ENCODE peak calls at places on chromosomes 1 and 21, in ten cellular contexts. Z, P, I, C, Y, A, Q, D, B and W are unnamed samples.

GRCh38 chr1:39499668-39500067 is 8.2 kb downstream of the BMP8A start:
- DNase-seq in Z (peak; percentile 81), P (no peak), I (no peak), C (peak; percentile 69), Y (no peak), A (no peak), Q (no peak), D (peak; percentile 46), B (peak; percentile 43), W (no peak)

GRCh38 chr1:197471248-197472035 is 203.4 kb downstream of the CRB1 start:
- DNase-seq in Z (peak; percentile 77), P (peak; percentile 47), I (no peak), C (peak; percentile 50), Y (no peak), A (no peak), Q (no peak), D (no peak), B (no peak), W (peak; percentile 6)

GRCh38 chr1:2340918-2341254 is 50.5 kb downstream of the MORN1 start:
- DNase-seq in Z (no peak), P (no peak), I (no peak), C (no peak), Y (no peak), A (no peak), Q (no peak), D (peak; percentile 6), B (no peak), W (no peak)

GRCh38 chr1:1483714-1484113 is 12.1 kb downstream of the ATAD3B start:
- DNase-seq in Z (no peak), P (no peak), I (no peak), C (no peak), Y (no peak), A (no peak), Q (no peak), D (no peak), B (no peak), W (no peak)

GRCh38 chr1:232221790-232222499 is 408.0 kb downstream of the SIPA1L2 start:
- DNase-seq in Z (no peak), P (no peak), I (no peak), C (no peak), Y (no peak), A (peak; percentile 10), Q (no peak), D (no peak), B (no peak), W (peak; percentile 23)

GRCh38 chr1:7493711-7494110 is 277.4 kb upstream of the VAMP3 start:
- DNase-seq in Z (no peak), P (no peak), I (no peak), C (no peak), Y (no peak), A (no peak), Q (no peak), D (no peak), B (no peak), W (no peak)

GRCh38 chr1:204583909-204584632 is 67.9 kb downstream of the MDM4 start:
- DNase-seq in Z (peak; percentile 79), P (no peak), I (no peak), C (no peak), Y (no peak), A (no peak), Q (no peak), D (peak; percentile 72), B (no peak), W (no peak)

GRCh38 chr21:43345746-43346409 is 81.1 kb downstream of the SIK1 start:
- DNase-seq in Z (no peak), P (no peak), I (no peak), C (no peak), Y (no peak), A (no peak), Q (peak; percentile 44), D (no peak), B (no peak), W (no peak)

GRCh38 chr1:8217011-8217711 is 100.8 kb upstream of the SLC45A1 start:
- DNase-seq in Z (peak; percentile 40), P (peak; percentile 75), I (no peak), C (peak; percentile 77), Y (peak; percentile 15), A (no peak), Q (no peak), D (peak; percentile 51), B (peak; percentile 41), W (no peak)

GRCh38 chr1:154519661-154520060 is 17.4 kb upstream of the SHE start:
- DNase-seq in Z (no peak), P (no peak), I (no peak), C (no peak), Y (no peak), A (no peak), Q (no peak), D (no peak), B (no peak), W (no peak)

GRCh38 chr1:180953291-180953747 is 40.6 kb downstream of the KIAA1614 start:
- DNase-seq in Z (no peak), P (peak; percentile 26), I (no peak), C (no peak), Y (no peak), A (no peak), Q (no peak), D (no peak), B (no peak), W (no peak)

GRCh38 chr1:168637350-168637991 is 61.1 kb downstream of the XCL1 start:
- DNase-seq in Z (peak; percentile 21), P (peak; percentile 86), I (peak; percentile 10), C (no peak), Y (no peak), A (no peak), Q (no peak), D (no peak), B (no peak), W (no peak)

GRCh38 chr1:77866296-77866695 is 22.1 kb upstream of the NEXN start:
- DNase-seq in Z (no peak), P (peak; percentile 8), I (no peak), C (no peak), Y (no peak), A (no peak), Q (no peak), D (no peak), B (no peak), W (no peak)

DNA sequence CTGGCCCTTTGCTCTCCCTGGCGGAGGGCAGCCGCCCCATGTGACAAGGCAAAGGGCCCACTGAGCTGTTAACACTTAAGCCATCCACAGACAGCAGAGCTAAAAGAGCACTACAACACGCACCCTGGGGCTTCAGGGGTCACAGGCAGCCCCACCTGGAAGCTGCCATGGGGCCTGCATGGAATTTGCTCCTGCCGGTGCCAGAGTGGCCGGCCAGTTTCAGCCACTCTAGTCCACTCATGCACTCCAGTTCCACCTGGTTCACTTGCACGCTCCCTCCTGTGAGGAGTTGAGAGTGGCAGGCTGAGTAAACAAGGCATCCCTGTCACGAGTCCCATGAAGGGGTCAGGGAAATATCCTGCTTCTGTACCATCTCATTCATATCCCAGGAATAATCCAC is 55.3 kb downstream of the RIMS3 start:
- DNase-seq in Z (no peak), P (no peak), I (no peak), C (no peak), Y (no peak), A (no peak), Q (no peak), D (no peak), B (no peak), W (no peak)
- TF ChIP-seq CTCF in Z (no peak), P (no peak), I (no peak), C (no peak), Y (no peak), A (no peak), Q (no peak), D (no peak), B (no peak), W (no peak)

GRCh38 chr1:161218301-161219077 is 3.4 kb downstream of the FCER1G start:
- DNase-seq in Z (no peak), P (no peak), I (no peak), C (no peak), Y (no peak), A (no peak), Q (no peak), D (no peak), B (no peak), W (no peak)
- H3K4me3 ChIP-seq in Z (no peak overlapping the region), P (peak overlapping the region; percentile 13), I (no peak overlapping the region), C (no peak overlapping the region), Y (peak overlapping the region; percentile 20), A (no peak overlapping the region), Q (no peak overlapping the region), D (no peak overlapping the region), B (no peak overlapping the region), W (no peak overlapping the region)

DNA sequence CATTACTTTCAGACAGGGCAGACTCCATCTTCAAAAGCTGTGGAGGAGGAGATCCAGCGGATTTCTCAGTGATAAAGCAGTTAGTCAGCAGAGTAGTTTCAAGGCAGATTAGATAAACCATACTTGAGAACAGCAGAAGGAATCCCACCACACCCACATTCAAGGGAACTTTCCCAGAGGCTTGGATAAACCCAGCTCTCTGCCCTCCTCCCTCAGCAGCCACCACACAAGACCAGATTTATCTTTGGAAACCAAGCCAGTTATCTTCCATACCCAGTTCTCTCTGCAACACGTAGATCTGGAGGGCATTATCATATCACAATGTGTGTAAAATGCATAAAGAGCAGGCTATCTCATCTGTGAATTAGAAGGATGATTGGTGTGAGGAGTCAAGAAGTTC is 40.2 kb downstream of the GFI1 start:
- DNase-seq in Z (no peak), P (no peak), I (peak; percentile 13), C (no peak), Y (no peak), A (no peak), Q (peak; percentile 23), D (no peak), B (no peak), W (no peak)
- TF ChIP-seq CTCF in Z (no peak), P (no peak), I (no peak), C (no peak), Y (no peak), A (no peak), Q (no peak), D (no peak), B (no peak), W (no peak)

GRCh38 chr1:75796376-75797272 is at the start of gene MSH4:
- DNase-seq in Z (peak; percentile 49), P (peak; percentile 21), I (no peak), C (peak; percentile 35), Y (no peak), A (no peak), Q (no peak), D (no peak), B (no peak), W (no peak)

GRCh38 chr1:75794382-75794781 is 2.3 kb upstream of the MSH4 start:
- DNase-seq in Z (no peak), P (no peak), I (no peak), C (no peak), Y (no peak), A (no peak), Q (no peak), D (no peak), B (no peak), W (no peak)

GRCh38 chr1:75795703-75796193 is 934 bp upstream of the MSH4 start:
- DNase-seq in Z (no peak), P (no peak), I (no peak), C (no peak), Y (no peak), A (no peak), Q (no peak), D (no peak), B (no peak), W (no peak)

GRCh38 chr1:75791022-75791421 is 5.0 kb downstream of the RABGGTB start:
- DNase-seq in Z (no peak), P (no peak), I (no peak), C (no peak), Y (no peak), A (no peak), Q (no peak), D (no peak), B (no peak), W (no peak)

GRCh38 chr1:75792091-75792490 is 4.6 kb upstream of the MSH4 start:
- DNase-seq in Z (no peak), P (no peak), I (no peak), C (no peak), Y (no peak), A (no peak), Q (no peak), D (no peak), B (no peak), W (no peak)
- H3K4me3 ChIP-seq in Z (no peak overlapping the region), P (no peak overlapping the region), I (no peak overlapping the region), C (no peak overlapping the region), Y (no peak overlapping the region), A (no peak overlapping the region), Q (no peak overlapping the region), D (no peak overlapping the region), B (no peak overlapping the region), W (no peak overlapping the region)